ENCODE peak calls at places on chromosomes 3 and 15, in five cellular contexts. O is cardiac muscle cell, Q is tibial artery, Z is brain microvascular endothelial cell, G is right atrium auricular region. M is an unnamed sample.

GRCh38 chr3:129476586-129476985 is 36.6 kb downstream of the IFT122 start:
- DNase-seq in Q (no peak), O (no peak), Z (no peak), G (no peak), M (no peak)

GRCh38 chr3:100189444-100189964 is 71.3 kb upstream of the TBC1D23 start:
- DNase-seq in Z (no peak), G (no peak), Q (no peak), O (no peak), M (no peak)

GRCh38 chr15:40103124-40103858 is 5.4 kb downstream of the BMF start:
- DNase-seq in Z (no peak), Q (peak; percentile 87), G (peak; percentile 80), O (peak; percentile 64), M (peak; percentile 92)

GRCh38 chr15:83732196-83732595 is 78.3 kb downstream of the ADAMTSL3 start:
- DNase-seq in Q (no peak), Z (no peak), G (no peak), O (no peak), M (no peak)

GRCh38 chr3:171863920-171864319 is 20.8 kb downstream of the TMEM212 start:
- DNase-seq in O (no peak), Q (no peak), Z (no peak), G (no peak), M (no peak)

GRCh38 chr3:49699281-49699723 is 9.9 kb downstream of the RNF123 start:
- DNase-seq in O (no peak), Z (no peak), G (no peak), Q (no peak), M (no peak)

GRCh38 chr3:72390841-72391240 is 457.4 kb downstream of the SHQ1 start:
- DNase-seq in G (no peak), Z (peak; percentile 21), Q (no peak), O (peak; percentile 46), M (no peak)

GRCh38 chr15:88878720-88879184 is 16.6 kb downstream of the HAPLN3 start:
- DNase-seq in O (peak; percentile 60), Q (no peak), G (no peak), Z (peak; percentile 47), M (peak; percentile 23)

GRCh38 chr3:129616713-129617112 is 10.2 kb upstream of the PLXND1 start:
- DNase-seq in G (no peak), Q (peak; percentile 75), O (peak; percentile 62), Z (no peak), M (no peak)

GRCh38 chr3:57031622-57032541 is 28.6 kb upstream of the SPATA12 start:
- DNase-seq in Z (no peak), G (no peak), Q (no peak), O (peak; percentile 13), M (no peak)

GRCh38 chr3:169836942-169837275 is 24.2 kb upstream of the LRRC34 start:
- DNase-seq in G (no peak), O (no peak), Z (no peak), Q (no peak), M (no peak)

GRCh38 chr3:157542711-157543485 is 39.7 kb upstream of the VEPH1 start:
- DNase-seq in Z (peak; percentile 55), G (peak; percentile 79), O (peak; percentile 91), Q (peak; percentile 75), M (peak; percentile 10)

GRCh38 chr3:26621176-26621575 is 1.4 kb upstream of the LRRC3B start:
- DNase-seq in Q (no peak), Z (no peak), G (no peak), O (no peak), M (no peak)

GRCh38 chr15:69853572-69853971 is 244.1 kb downstream of the TLE3 start:
- DNase-seq in Z (peak; percentile 80), Q (no peak), O (peak; percentile 74), G (no peak), M (no peak)

GRCh38 chr3:41202834-41203345 is 3.6 kb downstream of the CTNNB1 start:
- DNase-seq in O (peak; percentile 73), Q (no peak), G (no peak), Z (peak; percentile 66), M (peak; percentile 61)

GRCh38 chr15:87648278-87648677 is 608.3 kb downstream of the NTRK3 start:
- DNase-seq in Z (peak; percentile 9), Q (no peak), G (no peak), O (peak; percentile 89), M (no peak)

GRCh38 chr15:86865920-86866319 is 786.2 kb downstream of the AGBL1 start:
- DNase-seq in Z (peak; percentile 38), Q (no peak), G (no peak), O (no peak), M (no peak)

GRCh38 chr3:73024836-73025235 is 28.2 kb downstream of the PPP4R2 start:
- DNase-seq in G (no peak), Z (no peak), O (no peak), Q (no peak), M (peak; percentile 28)

GRCh38 chr3:48765376-48765775 is 48.4 kb upstream of the IP6K2 start:
- DNase-seq in G (no peak), O (peak; percentile 26), Z (no peak), Q (no peak), M (peak; percentile 60)

GRCh38 chr3:139764936-139765335 is 87.2 kb upstream of the NMNAT3 start:
- DNase-seq in O (peak; percentile 53), Q (no peak), G (no peak), Z (peak; percentile 98), M (no peak)

GRCh38 chr15:64816452-64816851 is 9.0 kb downstream of the PIF1 start:
- DNase-seq in Z (no peak), Q (no peak), O (no peak), G (no peak), M (no peak)

GRCh38 chr3:99023590-99024192 is 122.2 kb upstream of the DCBLD2 start:
- DNase-seq in Q (no peak), Z (peak; percentile 39), O (peak; percentile 70), G (no peak), M (peak; percentile 7)

GRCh38 chr3:131349946-131350347 is 31.6 kb upstream of the NUDT16 start:
- DNase-seq in G (no peak), Z (peak; percentile 58), O (peak; percentile 64), Q (no peak), M (peak; percentile 18)

GRCh38 chr3:81931852-81932251 is 170.4 kb upstream of the GBE1 start:
- DNase-seq in G (no peak), Z (no peak), Q (no peak), O (no peak), M (no peak)

GRCh38 chr15:98653686-98654085 is 5.3 kb downstream of the IGF1R start:
- DNase-seq in Q (no peak), G (no peak), Z (no peak), O (peak; percentile 62), M (no peak)

GRCh38 chr15:39511000-39511914 is 69.6 kb upstream of the THBS1 start:
- DNase-seq in Q (peak; percentile 58), Z (peak; percentile 85), O (peak; percentile 89), G (peak; percentile 79), M (no peak)

GRCh38 chr3:14508966-14509795 is 31.0 kb downstream of the GRIP2 start:
- DNase-seq in Z (peak; percentile 18), Q (peak; percentile 41), G (no peak), O (peak; percentile 41), M (peak; percentile 50)

GRCh38 chr3:133837487-133838295 is 32.1 kb downstream of the SRPRB start:
- DNase-seq in Z (no peak), Q (no peak), O (no peak), G (no peak), M (no peak)

GRCh38 chr15:68210821-68211655 is 5.9 kb upstream of the CALML4 start:
- DNase-seq in G (peak; percentile 69), Z (no peak), O (peak; percentile 68), Q (peak; percentile 45), M (peak; percentile 52)

GRCh38 chr3:174270841-174271240 is 588.3 kb upstream of the NAALADL2 start:
- DNase-seq in G (no peak), Q (no peak), Z (peak; percentile 67), O (peak; percentile 68), M (no peak)

GRCh38 chr3:14138878-14139659 is 14.2 kb downstream of the TMEM43 start:
- DNase-seq in Z (no peak), O (no peak), G (no peak), Q (no peak), M (no peak)

GRCh38 chr15:75927601-75928000 is 23.9 kb downstream of the FBXO22 start:
- DNase-seq in Z (no peak), Q (no peak), O (no peak), G (no peak), M (no peak)

GRCh38 chr15:75930866-75931265 is 27.2 kb downstream of the FBXO22 start:
- DNase-seq in O (peak; percentile 57), G (no peak), Q (no peak), Z (no peak), M (no peak)

GRCh38 chr15:75925440-75925839 is 21.8 kb downstream of the FBXO22 start:
- DNase-seq in G (no peak), Q (no peak), O (no peak), Z (no peak), M (no peak)

GRCh38 chr15:75928680-75929608 is 25.3 kb downstream of the FBXO22 start:
- DNase-seq in O (peak; percentile 43), G (no peak), Q (no peak), Z (peak; percentile 15), M (peak; percentile 18)

GRCh38 chr15:75929799-75930565 is 26.3 kb downstream of the FBXO22 start:
- DNase-seq in Q (no peak), G (no peak), Z (no peak), O (no peak), M (no peak)
- H3K36me3 ChIP-seq in Q (peaks cover 17% of the 10 kb centered on the region), G (peaks cover 15% of the 10 kb centered on the region), Z (peaks cover 16% of the 10 kb centered on the region), O (peaks cover 35% of the 10 kb centered on the region), M (peaks cover 14% of the 10 kb centered on the region)

GRCh38 chr3:194133661-194134230 is 2.2 kb upstream of the HES1 start:
- DNase-seq in Q (peak; percentile 55), O (peak; percentile 78), Z (peak; percentile 71), G (peak; percentile 79), M (peak; percentile 37)

GRCh38 chr3:194134231-194134756 is 1.7 kb upstream of the HES1 start:
- DNase-seq in O (peak; percentile 93), Q (peak; percentile 69), G (peak; percentile 69), Z (no peak), M (peak; percentile 49)

GRCh38 chr3:194130807-194131589 is 5.0 kb upstream of the HES1 start:
- DNase-seq in O (peak; percentile 38), G (no peak), Z (no peak), Q (no peak), M (peak; percentile 72)

GRCh38 chr3:194134757-194135515 is 1.0 kb upstream of the HES1 start:
- DNase-seq in G (peak; percentile 96), O (peak; percentile 99), Z (peak; percentile 96), Q (peak; percentile 92), M (peak; percentile 95)

GRCh38 chr3:194132465-194133358 is 3.2 kb upstream of the HES1 start:
- DNase-seq in Q (no peak), G (no peak), O (peak; percentile 16), Z (no peak), M (peak; percentile 56)
- H3K4me3 ChIP-seq in Q (no peak overlapping the region), G (no peak overlapping the region), O (no peak overlapping the region), Z (no peak overlapping the region), M (no peak overlapping the region)

GRCh38 chr3:136869282-136869681 is 7.3 kb downstream of the NCK1 start:
- DNase-seq in G (no peak), O (no peak), Z (no peak), Q (no peak), M (no peak)
- H3K36me3 ChIP-seq in G (peaks cover 5% of the 10 kb centered on the region), O (no peaks in the 10 kb centered on the region), Z (no peaks in the 10 kb centered on the region), Q (peaks cover 3% of the 10 kb centered on the region), M (no peaks in the 10 kb centered on the region)

DNA sequence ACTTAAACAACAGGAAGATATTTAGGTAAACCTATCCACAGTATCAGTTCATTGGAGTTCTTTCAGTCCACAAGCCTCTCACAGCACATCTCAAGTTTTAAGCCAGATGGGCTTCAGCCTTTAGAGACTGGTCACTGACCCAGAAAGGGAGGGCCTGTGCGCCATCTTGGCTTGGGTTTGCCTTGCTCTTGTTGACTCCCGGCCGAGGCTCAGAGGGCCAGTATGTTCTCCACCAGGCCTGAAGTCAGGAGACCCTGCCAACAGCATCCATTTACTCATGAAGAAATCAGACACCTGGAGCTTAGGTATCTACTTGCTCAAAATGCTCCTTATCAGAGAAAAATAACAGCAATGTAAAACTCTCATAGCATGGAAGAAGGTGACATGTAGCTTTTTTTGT is 6.2 kb downstream of the RGMA start:
- DNase-seq in O (no peak), Q (no peak), G (no peak), Z (no peak), M (no peak)
- H3K4me3 ChIP-seq in O (no peak overlapping the region), Q (no peak overlapping the region), G (no peak overlapping the region), Z (no peak overlapping the region), M (no peak overlapping the region)